ENCODE peak calls at places on chromosome 17, in nine cellular contexts. One of them, this sample, is unnamed.

GRCh38 chr17:9239821-9240658 is 218.7 kb downstream of the NTN1 start:
- DNase-seq in nephron progenitor cell: peak; percentile 72
- DNase-seq in osteocyte: no peak
- DNase-seq in Panc1: no peak
- DNase-seq in HFFc6: no peak
- DNase-seq in neural crest cell: peak; percentile 52
- DNase-seq in AG04449: no peak
- DNase-seq in CD4-positive, alpha-beta T cell: peak; percentile 55
- DNase-seq in GM20000: peak; percentile 97
- DNase-seq in this sample: peak; percentile 77

GRCh38 chr17:34499576-34499975 is 79.8 kb upstream of the TMEM132E start:
- DNase-seq in nephron progenitor cell: peak; percentile 64
- DNase-seq in osteocyte: no peak
- DNase-seq in Panc1: no peak
- DNase-seq in HFFc6: no peak
- DNase-seq in neural crest cell: no peak
- DNase-seq in AG04449: no peak
- DNase-seq in CD4-positive, alpha-beta T cell: no peak
- DNase-seq in GM20000: peak; percentile 11
- DNase-seq in this sample: no peak

GRCh38 chr17:42844271-42844670 is at the start of gene AOC2:
- DNase-seq in nephron progenitor cell: no peak
- DNase-seq in osteocyte: no peak
- DNase-seq in Panc1: no peak
- DNase-seq in HFFc6: no peak
- DNase-seq in neural crest cell: no peak
- DNase-seq in AG04449: no peak
- DNase-seq in CD4-positive, alpha-beta T cell: no peak
- DNase-seq in GM20000: no peak
- DNase-seq in this sample: no peak

GRCh38 chr17:75242461-75243042 is 18.9 kb downstream of the GGA3 start:
- DNase-seq in nephron progenitor cell: no peak
- DNase-seq in osteocyte: no peak
- DNase-seq in Panc1: no peak
- DNase-seq in HFFc6: no peak
- DNase-seq in neural crest cell: no peak
- DNase-seq in AG04449: no peak
- DNase-seq in CD4-positive, alpha-beta T cell: no peak
- DNase-seq in GM20000: peak; percentile 50
- DNase-seq in this sample: peak; percentile 34

GRCh38 chr17:81556175-81556691 is 4.1 kb upstream of the FAAP100 start:
- DNase-seq in nephron progenitor cell: no peak
- DNase-seq in osteocyte: no peak
- DNase-seq in Panc1: no peak
- DNase-seq in HFFc6: peak; percentile 48
- DNase-seq in neural crest cell: no peak
- DNase-seq in AG04449: no peak
- DNase-seq in CD4-positive, alpha-beta T cell: no peak
- DNase-seq in GM20000: no peak
- DNase-seq in this sample: no peak

GRCh38 chr17:7014995-7015586 is 2.7 kb downstream of the RNASEK start:
- DNase-seq in nephron progenitor cell: no peak
- DNase-seq in osteocyte: no peak
- DNase-seq in Panc1: no peak
- DNase-seq in HFFc6: peak; percentile 39
- DNase-seq in neural crest cell: no peak
- DNase-seq in AG04449: no peak
- DNase-seq in CD4-positive, alpha-beta T cell: peak; percentile 45
- DNase-seq in GM20000: peak; percentile 73
- DNase-seq in this sample: peak; percentile 90

GRCh38 chr17:2214047-2214717 is 89.4 kb downstream of the SMG6 start:
- DNase-seq in nephron progenitor cell: peak; percentile 34
- DNase-seq in osteocyte: no peak
- DNase-seq in Panc1: no peak
- DNase-seq in HFFc6: peak; percentile 85
- DNase-seq in neural crest cell: no peak
- DNase-seq in AG04449: no peak
- DNase-seq in CD4-positive, alpha-beta T cell: no peak
- DNase-seq in GM20000: no peak
- DNase-seq in this sample: no peak

GRCh38 chr17:50033316-50033715 is 22.6 kb upstream of the ITGA3 start:
- DNase-seq in nephron progenitor cell: no peak
- DNase-seq in osteocyte: no peak
- DNase-seq in Panc1: no peak
- DNase-seq in HFFc6: no peak
- DNase-seq in neural crest cell: no peak
- DNase-seq in AG04449: no peak
- DNase-seq in CD4-positive, alpha-beta T cell: no peak
- DNase-seq in GM20000: peak; percentile 1
- DNase-seq in this sample: no peak

GRCh38 chr17:19747829-19748806 is at the start of gene ALDH3A1:
- DNase-seq in nephron progenitor cell: no peak
- DNase-seq in osteocyte: no peak
- DNase-seq in Panc1: no peak
- DNase-seq in HFFc6: no peak
- DNase-seq in neural crest cell: no peak
- DNase-seq in AG04449: no peak
- DNase-seq in CD4-positive, alpha-beta T cell: no peak
- DNase-seq in GM20000: no peak
- DNase-seq in this sample: no peak

GRCh38 chr17:17711708-17712141 is 30.5 kb downstream of the RAI1 start:
- DNase-seq in nephron progenitor cell: no peak
- DNase-seq in osteocyte: no peak
- DNase-seq in Panc1: no peak
- DNase-seq in HFFc6: no peak
- DNase-seq in neural crest cell: no peak
- DNase-seq in AG04449: no peak
- DNase-seq in CD4-positive, alpha-beta T cell: no peak
- DNase-seq in GM20000: no peak
- DNase-seq in this sample: no peak

GRCh38 chr17:48497103-48497502 is 33.7 kb downstream of the HOXB1 start:
- DNase-seq in nephron progenitor cell: no peak
- DNase-seq in osteocyte: no peak
- DNase-seq in Panc1: no peak
- DNase-seq in HFFc6: no peak
- DNase-seq in neural crest cell: no peak
- DNase-seq in AG04449: no peak
- DNase-seq in CD4-positive, alpha-beta T cell: no peak
- DNase-seq in GM20000: no peak
- DNase-seq in this sample: no peak

GRCh38 chr17:75244133-75244866 is 17.1 kb downstream of the GGA3 start:
- DNase-seq in nephron progenitor cell: no peak
- DNase-seq in osteocyte: no peak
- DNase-seq in Panc1: no peak
- DNase-seq in HFFc6: no peak
- DNase-seq in neural crest cell: no peak
- DNase-seq in AG04449: no peak
- DNase-seq in CD4-positive, alpha-beta T cell: no peak
- DNase-seq in GM20000: peak; percentile 49
- DNase-seq in this sample: no peak

GRCh38 chr17:80529104-80529903 is 15.3 kb upstream of the RPTOR start:
- DNase-seq in nephron progenitor cell: no peak
- DNase-seq in osteocyte: no peak
- DNase-seq in Panc1: no peak
- DNase-seq in HFFc6: no peak
- DNase-seq in neural crest cell: no peak
- DNase-seq in AG04449: no peak
- DNase-seq in CD4-positive, alpha-beta T cell: no peak
- DNase-seq in GM20000: no peak
- DNase-seq in this sample: no peak

GRCh38 chr17:59441459-59442096 is 110.1 kb downstream of the YPEL2 start:
- DNase-seq in nephron progenitor cell: no peak
- DNase-seq in osteocyte: no peak
- DNase-seq in Panc1: no peak
- DNase-seq in HFFc6: no peak
- DNase-seq in neural crest cell: no peak
- DNase-seq in AG04449: no peak
- DNase-seq in CD4-positive, alpha-beta T cell: no peak
- DNase-seq in GM20000: no peak
- DNase-seq in this sample: no peak

GRCh38 chr17:64063088-64063487 is 42.7 kb upstream of the ICAM2 start:
- DNase-seq in nephron progenitor cell: no peak
- DNase-seq in osteocyte: no peak
- DNase-seq in Panc1: no peak
- DNase-seq in HFFc6: no peak
- DNase-seq in neural crest cell: no peak
- DNase-seq in AG04449: no peak
- DNase-seq in CD4-positive, alpha-beta T cell: no peak
- DNase-seq in GM20000: no peak
- DNase-seq in this sample: no peak

GRCh38 chr17:70808596-70808995 is 639.3 kb downstream of the KCNJ2 start:
- DNase-seq in nephron progenitor cell: no peak
- DNase-seq in osteocyte: no peak
- DNase-seq in Panc1: no peak
- DNase-seq in HFFc6: no peak
- DNase-seq in neural crest cell: no peak
- DNase-seq in AG04449: no peak
- DNase-seq in CD4-positive, alpha-beta T cell: no peak
- DNase-seq in GM20000: no peak
- DNase-seq in this sample: no peak

GRCh38 chr17:54347495-54347894 is 524.8 kb downstream of the KIF2B start:
- DNase-seq in nephron progenitor cell: no peak
- DNase-seq in osteocyte: no peak
- DNase-seq in Panc1: no peak
- DNase-seq in HFFc6: no peak
- DNase-seq in neural crest cell: no peak
- DNase-seq in AG04449: no peak
- DNase-seq in CD4-positive, alpha-beta T cell: no peak
- DNase-seq in GM20000: no peak
- DNase-seq in this sample: no peak

GRCh38 chr17:46995841-46996571 is 17.0 kb upstream of the RPRML start:
- DNase-seq in nephron progenitor cell: no peak
- DNase-seq in osteocyte: no peak
- DNase-seq in Panc1: no peak
- DNase-seq in HFFc6: peak; percentile 6
- DNase-seq in neural crest cell: no peak
- DNase-seq in AG04449: no peak
- DNase-seq in CD4-positive, alpha-beta T cell: no peak
- DNase-seq in GM20000: no peak
- DNase-seq in this sample: no peak

GRCh38 chr17:79108870-79109269 is 34.2 kb downstream of the ENGASE start:
- DNase-seq in nephron progenitor cell: no peak
- DNase-seq in osteocyte: no peak
- DNase-seq in Panc1: no peak
- DNase-seq in HFFc6: no peak
- DNase-seq in neural crest cell: no peak
- DNase-seq in AG04449: no peak
- DNase-seq in CD4-positive, alpha-beta T cell: no peak
- DNase-seq in GM20000: no peak
- DNase-seq in this sample: no peak

GRCh38 chr17:79111097-79111496 is 36.5 kb downstream of the ENGASE start:
- DNase-seq in nephron progenitor cell: no peak
- DNase-seq in osteocyte: no peak
- DNase-seq in Panc1: no peak
- DNase-seq in HFFc6: no peak
- DNase-seq in neural crest cell: no peak
- DNase-seq in AG04449: no peak
- DNase-seq in CD4-positive, alpha-beta T cell: no peak
- DNase-seq in GM20000: no peak
- DNase-seq in this sample: no peak

GRCh38 chr17:79108232-79108850 is 33.7 kb downstream of the ENGASE start:
- DNase-seq in nephron progenitor cell: no peak
- DNase-seq in osteocyte: no peak
- DNase-seq in Panc1: no peak
- DNase-seq in HFFc6: no peak
- DNase-seq in neural crest cell: no peak
- DNase-seq in AG04449: no peak
- DNase-seq in CD4-positive, alpha-beta T cell: no peak
- DNase-seq in GM20000: no peak
- DNase-seq in this sample: no peak

GRCh38 chr17:79107499-79108231 is 33.0 kb downstream of the ENGASE start:
- DNase-seq in nephron progenitor cell: no peak
- DNase-seq in osteocyte: no peak
- DNase-seq in Panc1: no peak
- DNase-seq in HFFc6: no peak
- DNase-seq in neural crest cell: no peak
- DNase-seq in AG04449: no peak
- DNase-seq in CD4-positive, alpha-beta T cell: no peak
- DNase-seq in GM20000: no peak
- DNase-seq in this sample: no peak

GRCh38 chr17:79109584-79109983 is 35.0 kb downstream of the ENGASE start:
- DNase-seq in nephron progenitor cell: no peak
- DNase-seq in osteocyte: no peak
- DNase-seq in Panc1: no peak
- DNase-seq in HFFc6: no peak
- DNase-seq in neural crest cell: no peak
- DNase-seq in AG04449: no peak
- DNase-seq in CD4-positive, alpha-beta T cell: no peak
- DNase-seq in GM20000: no peak
- DNase-seq in this sample: no peak
- TF ChIP-seq CTCF in nephron progenitor cell: no peak
- TF ChIP-seq CTCF in osteocyte: no peak
- TF ChIP-seq CTCF in Panc1: peak; percentile 75
- TF ChIP-seq CTCF in HFFc6: no peak
- TF ChIP-seq CTCF in neural crest cell: peak; percentile 26
- TF ChIP-seq CTCF in AG04449: no peak
- TF ChIP-seq CTCF in CD4-positive, alpha-beta T cell: no peak
- TF ChIP-seq CTCF in GM20000: no peak
- TF ChIP-seq CTCF in this sample: no peak

DNA sequence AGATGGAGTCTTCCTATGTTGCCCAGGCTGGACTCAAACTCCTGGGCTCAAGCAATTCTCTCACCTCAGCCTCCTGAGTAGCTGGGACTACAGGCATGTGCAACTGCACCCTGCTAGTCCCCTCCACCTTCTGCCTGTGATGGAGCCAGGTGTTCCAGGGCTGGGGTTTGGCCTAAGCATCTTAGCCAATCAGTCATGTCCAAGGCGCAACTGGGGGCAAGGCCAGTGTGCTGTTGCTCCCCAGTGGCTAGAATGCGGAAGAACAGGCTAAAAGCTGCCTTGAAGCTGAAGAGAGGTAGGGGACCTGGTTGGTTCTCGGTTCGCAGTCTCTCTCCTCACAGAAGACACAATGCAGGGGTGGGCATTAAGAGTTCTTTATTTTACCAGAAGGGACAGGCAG is 18.6 kb downstream of the FLOT2 start:
- DNase-seq in nephron progenitor cell: peak; percentile 38
- DNase-seq in osteocyte: no peak
- DNase-seq in Panc1: no peak
- DNase-seq in HFFc6: peak; percentile 30
- DNase-seq in neural crest cell: no peak
- DNase-seq in AG04449: no peak
- DNase-seq in CD4-positive, alpha-beta T cell: no peak
- DNase-seq in GM20000: peak; percentile 56
- DNase-seq in this sample: no peak
- TF ChIP-seq CTCF in nephron progenitor cell: peak; percentile 28
- TF ChIP-seq CTCF in osteocyte: peak; percentile 44
- TF ChIP-seq CTCF in Panc1: no peak
- TF ChIP-seq CTCF in HFFc6: peak; percentile 65
- TF ChIP-seq CTCF in neural crest cell: peak; percentile 57
- TF ChIP-seq CTCF in AG04449: peak; percentile 63
- TF ChIP-seq CTCF in CD4-positive, alpha-beta T cell: no peak
- TF ChIP-seq CTCF in GM20000: peak; percentile 58
- TF ChIP-seq CTCF in this sample: no peak

GRCh38 chr17:263271-263670 is 81.8 kb upstream of the DOC2B start:
- DNase-seq in nephron progenitor cell: no peak
- DNase-seq in osteocyte: peak; percentile 38
- DNase-seq in Panc1: no peak
- DNase-seq in HFFc6: no peak
- DNase-seq in neural crest cell: no peak
- DNase-seq in AG04449: no peak
- DNase-seq in CD4-positive, alpha-beta T cell: no peak
- DNase-seq in GM20000: no peak
- DNase-seq in this sample: no peak
- TF ChIP-seq CTCF in nephron progenitor cell: no peak
- TF ChIP-seq CTCF in osteocyte: no peak
- TF ChIP-seq CTCF in Panc1: no peak
- TF ChIP-seq CTCF in HFFc6: no peak
- TF ChIP-seq CTCF in neural crest cell: no peak
- TF ChIP-seq CTCF in AG04449: no peak
- TF ChIP-seq CTCF in CD4-positive, alpha-beta T cell: no peak
- TF ChIP-seq CTCF in GM20000: no peak
- TF ChIP-seq CTCF in this sample: no peak

GRCh38 chr17:4815043-4815675 is 8.2 kb downstream of the PLD2 start:
- DNase-seq in nephron progenitor cell: no peak
- DNase-seq in osteocyte: no peak
- DNase-seq in Panc1: no peak
- DNase-seq in HFFc6: peak; percentile 26
- DNase-seq in neural crest cell: no peak
- DNase-seq in AG04449: no peak
- DNase-seq in CD4-positive, alpha-beta T cell: no peak
- DNase-seq in GM20000: no peak
- DNase-seq in this sample: no peak
- TF ChIP-seq CTCF in nephron progenitor cell: peak; percentile 16
- TF ChIP-seq CTCF in osteocyte: peak; percentile 27
- TF ChIP-seq CTCF in Panc1: no peak
- TF ChIP-seq CTCF in HFFc6: peak; percentile 80
- TF ChIP-seq CTCF in neural crest cell: peak; percentile 48
- TF ChIP-seq CTCF in AG04449: peak; percentile 20
- TF ChIP-seq CTCF in CD4-positive, alpha-beta T cell: no peak
- TF ChIP-seq CTCF in GM20000: no peak
- TF ChIP-seq CTCF in this sample: no peak